ENCODE peak calls at places on chromosomes 4 and X, in ten cellular contexts. A is GM10248, Z is stomach, J is GM12878, X is heart right ventricle, O is GM12865, D is keratinocyte, K is colonic mucosa, E is pancreas, Y is astrocyte of the spinal cord. R is an unnamed sample.

GRCh38 chr4:15754323-15754722 is 23.8 kb upstream of the CD38 start:
- DNase-seq in O (no peak), E (no peak), J (no peak), Y (peak; percentile 58), A (no peak), K (no peak), D (no peak), X (peak; percentile 15), Z (no peak), R (no peak)

GRCh38 chr4:102263024-102263787 is 82.1 kb downstream of the SLC39A8 start:
- DNase-seq in A (peak; percentile 42), D (peak; percentile 2), E (no peak), O (peak; percentile 48), J (no peak), K (no peak), Z (no peak), X (no peak), Y (peak; percentile 61), R (no peak)

GRCh38 chrX:14673764-14674163 is 144.4 kb downstream of the GLRA2 start:
- DNase-seq in Z (no peak), D (peak; percentile 46), O (peak; percentile 80), Y (peak; percentile 87), X (no peak), E (no peak), J (peak; percentile 70), K (peak; percentile 20), A (peak; percentile 34), R (peak; percentile 12)

GRCh38 chrX:136679581-136679980 is 31.6 kb downstream of the CD40LG start:
- DNase-seq in Y (no peak), X (no peak), E (no peak), D (no peak), K (no peak), Z (no peak), A (no peak), J (no peak), O (no peak), R (no peak)

GRCh38 chrX:153583433-153583832 is 15.5 kb downstream of the CCNQ start:
- DNase-seq in J (no peak), K (no peak), A (no peak), X (no peak), E (no peak), Z (no peak), D (no peak), O (no peak), Y (no peak), R (no peak)

GRCh38 chr4:83022724-83023427 is 12.1 kb upstream of the COPS4 start:
- DNase-seq in E (no peak), D (no peak), Y (peak; percentile 56), J (no peak), K (no peak), Z (no peak), A (no peak), X (no peak), O (no peak), R (no peak)

GRCh38 chr4:168695288-168695687 is 198.4 kb downstream of the PALLD start:
- DNase-seq in Y (no peak), Z (no peak), O (no peak), X (no peak), E (no peak), K (no peak), J (no peak), D (no peak), A (no peak), R (no peak)

GRCh38 chrX:38800981-38801845 is at the start of gene MID1IP1:
- DNase-seq in O (no peak), D (peak; percentile 76), A (peak; percentile 77), E (peak; percentile 92), Y (peak; percentile 93), K (peak; percentile 92), J (no peak), X (peak; percentile 93), Z (peak; percentile 88), R (peak; percentile 54)

GRCh38 chrX:1564750-1565683 is 26.4 kb upstream of the AKAP17A start:
- DNase-seq in J (no peak), Y (no peak), X (no peak), A (no peak), O (no peak), K (no peak), Z (peak; percentile 2), D (no peak), E (no peak), R (no peak)

GRCh38 chr4:112951362-112951962 is 98.0 kb upstream of the ANK2 start:
- DNase-seq in X (no peak), Y (peak; percentile 36), A (peak; percentile 20), Z (no peak), J (no peak), D (no peak), E (no peak), K (no peak), O (peak; percentile 4), R (no peak)
- TF ChIP-seq CTCF in X (peak; percentile 24), Y (peak; percentile 55), A (peak; percentile 53), Z (peak; percentile 22), J (peak; percentile 39), D (no peak), E (no peak), K (peak; percentile 44), O (peak; percentile 42), R (no peak)

GRCh38 chr4:25860586-25861421 is 2.0 kb downstream of the SEL1L3 start:
- DNase-seq in E (no peak), A (peak; percentile 37), Y (no peak), J (no peak), K (peak; percentile 34), X (no peak), Z (peak; percentile 54), O (no peak), D (no peak), R (no peak)
- TF ChIP-seq CTCF in E (no peak), A (no peak), Y (no peak), J (no peak), K (no peak), X (no peak), Z (no peak), O (no peak), D (no peak), R (no peak)

GRCh38 chr4:159899596-159899995 is 796.7 kb downstream of the RAPGEF2 start:
- DNase-seq in A (no peak), X (no peak), O (no peak), K (no peak), Y (no peak), D (no peak), Z (no peak), E (no peak), J (no peak), R (no peak)
- TF ChIP-seq CTCF in A (no peak), X (no peak), O (no peak), K (no peak), Y (no peak), D (no peak), Z (no peak), E (no peak), J (no peak), R (no peak)

GRCh38 chr4:152594981-152595916 is 59.4 kb upstream of the FBXW7 start:
- DNase-seq in O (peak; percentile 66), K (no peak), Y (no peak), Z (no peak), A (no peak), J (peak; percentile 40), X (no peak), D (no peak), E (no peak), R (no peak)

GRCh38 chr4:152590179-152591031 is 54.5 kb upstream of the FBXW7 start:
- DNase-seq in E (no peak), Z (no peak), O (peak; percentile 50), Y (peak; percentile 90), K (no peak), J (no peak), A (no peak), D (peak; percentile 69), X (no peak), R (no peak)

GRCh38 chr4:152591361-152591760 is 55.5 kb upstream of the FBXW7 start:
- DNase-seq in X (peak; percentile 20), A (peak; percentile 29), K (peak; percentile 48), D (peak; percentile 9), J (no peak), E (peak; percentile 24), Z (peak; percentile 61), Y (peak; percentile 33), O (no peak), R (no peak)

GRCh38 chr4:152588869-152589268 is 53.0 kb upstream of the FBXW7 start:
- DNase-seq in Z (no peak), D (no peak), E (no peak), A (no peak), O (peak; percentile 21), X (no peak), Y (no peak), J (no peak), K (no peak), R (no peak)

DNA sequence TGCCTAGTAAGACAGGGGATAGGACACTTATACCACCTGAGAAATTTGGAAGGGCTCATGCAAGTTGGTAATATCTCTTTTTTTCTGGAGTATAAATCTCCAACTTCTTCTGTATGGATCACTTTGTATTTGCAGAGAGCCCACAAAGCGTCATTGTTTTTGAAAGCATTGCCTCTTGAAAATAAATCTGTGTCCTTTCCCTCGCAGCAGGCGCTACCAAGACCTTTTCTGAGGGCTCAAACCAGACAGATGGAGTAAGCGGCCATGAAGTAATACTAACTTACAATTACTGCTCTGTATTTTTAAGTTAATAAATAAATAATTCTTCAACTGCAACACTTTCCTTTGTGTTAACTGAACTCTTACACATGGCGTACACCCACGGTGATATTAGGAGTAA is 56.0 kb upstream of the FBXW7 start:
- DNase-seq in O (no peak), A (no peak), J (no peak), D (no peak), Z (no peak), Y (no peak), X (no peak), K (no peak), E (no peak), R (no peak)
- TF ChIP-seq CTCF in O (no peak), A (no peak), J (no peak), D (no peak), Z (no peak), Y (no peak), X (no peak), K (no peak), E (no peak), R (no peak)

GRCh38 chrX:24444645-24445044 is 20.4 kb upstream of the PDK3 start:
- DNase-seq in O (no peak), Z (no peak), Y (no peak), K (no peak), J (no peak), A (no peak), D (no peak), E (no peak), X (no peak), R (no peak)
- TF ChIP-seq CTCF in O (no peak), Z (no peak), Y (no peak), K (no peak), J (no peak), A (no peak), D (no peak), E (no peak), X (no peak), R (no peak)

DNA sequence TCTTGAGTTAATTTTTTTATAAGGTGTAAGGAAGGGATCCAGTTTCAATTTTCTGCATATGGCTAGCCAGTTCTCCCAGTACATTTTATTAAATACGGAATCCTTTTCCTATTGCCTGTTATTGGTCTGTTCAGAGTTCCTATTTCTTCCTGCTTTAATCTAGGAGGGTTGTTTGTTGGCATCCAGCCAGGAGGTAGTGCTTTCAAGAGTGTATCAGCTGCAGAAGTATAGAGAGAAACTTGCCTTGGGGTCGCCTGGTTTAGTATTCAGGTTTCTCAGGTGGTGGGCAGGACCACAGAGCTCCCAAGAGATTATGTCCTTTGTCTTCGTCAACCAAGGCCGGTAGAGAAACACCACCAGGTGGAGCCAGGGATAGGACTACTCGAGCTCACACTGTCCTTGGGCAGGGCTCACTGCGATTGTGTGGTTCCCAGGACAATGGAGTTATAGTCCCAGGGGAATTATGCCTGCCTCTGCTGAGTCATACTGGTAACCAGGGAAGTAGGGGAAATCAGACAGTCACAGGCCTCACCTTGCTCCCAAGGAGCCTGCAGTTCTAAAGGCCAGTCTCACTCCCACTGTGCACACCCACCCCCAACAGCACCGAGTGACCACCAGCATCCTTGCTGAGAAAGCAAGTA is 168.1 kb downstream of the VSIG4 start:
- DNase-seq in Z (no peak), Y (no peak), K (peak; percentile 61), X (peak; percentile 6), J (peak; percentile 50), D (peak; percentile 58), E (no peak), O (peak; percentile 69), A (peak; percentile 18), R (no peak)
- TF ChIP-seq CTCF in Z (no peak), Y (no peak), K (no peak), X (no peak), J (peak; percentile 22), D (peak; percentile 70), E (no peak), O (peak; percentile 27), A (peak; percentile 27), R (no peak)